ENCODE peak calls at places on chromosomes 11 and 22, in eight cellular contexts. Z is HCT116, S is GM23338, E is K562, Y is GM12878, C is HepG2, Q is H1, O is endothelial cell of umbilical vein. B is an unnamed sample.

GRCh38 chr11:64536396-64536935 is 54.6 kb upstream of the SLC22A12 start:
- DNase-seq in S (no peak), C (no peak), Z (no peak), Q (no peak), O (no peak), E (no peak), Y (no peak), B (no peak)

GRCh38 chr22:36180038-36180880 is 19.7 kb upstream of the APOL3 start:
- DNase-seq in C (peak), Q (peak), E (peak), O (peak), Y (no peak), S (peak), Z (peak), B (no peak)

GRCh38 chr22:25008666-25009065 is 56.1 kb downstream of the KIAA1671 start:
- DNase-seq in Y (peak), C (no peak), S (no peak), Q (no peak), Z (no peak), E (no peak), O (no peak), B (no peak)

GRCh38 chr11:120710354-120711187 is 199.0 kb downstream of the GRIK4 start:
- DNase-seq in Q (peak), S (peak), O (no peak), E (no peak), Z (peak), C (peak), Y (no peak), B (no peak)

GRCh38 chr11:44737686-44738085 is 10.9 kb downstream of the TSPAN18 start:
- DNase-seq in E (no peak), C (no peak), Q (no peak), Y (no peak), Z (no peak), S (no peak), O (no peak), B (no peak)

GRCh38 chr11:76747428-76747979 is 35.7 kb upstream of the TSKU start:
- DNase-seq in Q (no peak), Z (no peak), C (no peak), Y (no peak), E (peak), O (no peak), S (no peak), B (no peak)

GRCh38 chr11:17991799-17992433 is 20.9 kb downstream of the SERGEF start:
- DNase-seq in S (peak), Z (peak), E (peak), O (peak), Q (no peak), C (peak), Y (no peak), B (no peak)

GRCh38 chr11:115901069-115901468 is 396.9 kb upstream of the CADM1 start:
- DNase-seq in E (no peak), Y (no peak), C (no peak), O (no peak), Q (no peak), Z (no peak), S (no peak), B (no peak)

GRCh38 chr22:40183029-40183581 is 5.4 kb downstream of the TNRC6B start:
- DNase-seq in S (no peak), Z (no peak), E (peak), C (peak), Q (no peak), Y (no peak), O (peak), B (peak)

GRCh38 chr11:57150454-57150917 is 31.3 kb upstream of the LRRC55 start:
- DNase-seq in O (no peak), C (no peak), E (peak), Z (no peak), Q (no peak), Y (no peak), S (no peak), B (no peak)

GRCh38 chr11:2294340-2295290 is 7.1 kb downstream of the C11orf21 start:
- DNase-seq in Y (no peak), Z (no peak), C (no peak), E (no peak), Q (peak), S (no peak), O (no peak), B (no peak)

GRCh38 chr11:29271616-29272015 is 745.2 kb downstream of the KCNA4 start:
- DNase-seq in C (no peak), Y (no peak), O (peak), S (no peak), E (no peak), Q (no peak), Z (no peak), B (no peak)

GRCh38 chr22:37623075-37624016 is 14.7 kb downstream of the GGA1 start:
- DNase-seq in Q (peak), Z (no peak), E (peak), C (peak), Y (no peak), O (peak), S (peak), B (no peak)

DNA sequence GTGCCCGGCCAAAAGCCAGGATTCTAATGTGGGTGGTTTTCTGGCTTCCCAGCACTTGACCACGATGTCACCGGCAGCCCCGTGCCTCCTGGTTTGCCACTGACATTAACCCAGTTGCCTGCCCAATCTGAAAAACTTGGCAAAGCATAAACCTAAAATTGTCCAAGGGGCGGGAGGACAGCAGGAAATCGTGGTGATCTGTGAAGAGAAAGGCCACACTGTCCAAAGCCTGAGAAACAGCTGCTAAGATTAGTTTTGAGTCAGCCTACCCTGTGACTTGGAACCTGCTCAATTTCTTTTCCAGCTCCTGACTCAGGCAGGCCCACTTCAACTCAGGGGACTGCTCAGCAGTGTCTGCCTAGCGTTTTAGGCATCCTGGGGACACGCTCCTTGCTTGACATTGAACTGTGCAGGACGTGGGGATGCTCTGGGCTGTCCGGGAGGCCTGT is 8.2 kb upstream of the F2 start:
- DNase-seq in Z (no peak), S (no peak), C (no peak), Q (no peak), E (no peak), Y (no peak), O (no peak), B (no peak)
- TF ChIP-seq POLR2AphosphoS5 in Z (no peak), S (no peak), C (no peak), Q (no peak), E (no peak), Y (no peak), O (no peak), B (no peak)

GRCh38 chr11:133957926-133958325 is 1.2 kb upstream of the IGSF9B start:
- DNase-seq in S (peak), Q (no peak), Z (no peak), C (no peak), E (no peak), O (no peak), Y (no peak), B (no peak)

GRCh38 chr11:133953999-133954398 is 2.8 kb downstream of the IGSF9B start:
- DNase-seq in S (no peak), Y (no peak), C (no peak), E (no peak), O (no peak), Q (no peak), Z (no peak), B (no peak)

GRCh38 chr11:133956650-133957633 is at the start of gene IGSF9B:
- DNase-seq in Q (peak), C (no peak), Z (peak), O (peak), S (peak), E (no peak), Y (peak), B (no peak)

GRCh38 chr11:133955091-133955846 is 1.5 kb downstream of the IGSF9B start:
- DNase-seq in E (no peak), Z (no peak), S (peak), Y (no peak), C (no peak), Q (no peak), O (no peak), B (no peak)

DNA sequence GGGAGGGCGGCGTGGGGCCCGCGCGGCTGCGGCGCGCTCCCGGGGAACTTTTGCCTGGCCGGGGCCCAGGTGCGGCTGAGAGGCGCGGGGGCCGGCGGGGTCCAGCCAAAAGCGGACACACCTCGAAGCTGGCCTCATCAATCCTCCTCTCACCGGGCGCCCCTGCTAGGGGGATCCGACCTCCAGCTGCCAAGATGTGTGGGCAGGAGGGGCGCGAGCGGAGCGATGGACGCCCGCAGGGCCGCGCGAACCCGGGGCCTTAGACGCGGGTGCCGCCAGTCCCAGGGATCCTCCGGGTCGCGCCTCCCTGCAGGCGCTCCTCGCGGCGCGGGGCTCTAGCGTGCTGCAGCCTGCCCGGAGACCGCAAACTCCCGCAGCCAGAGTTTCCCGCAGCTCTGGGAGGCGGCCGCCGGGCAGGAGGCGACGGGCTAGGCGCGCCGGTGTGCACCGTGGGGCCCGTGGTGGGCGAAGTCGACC is 785 bp downstream of the IGSF9B start:
- DNase-seq in O (no peak), E (no peak), Q (no peak), C (no peak), Y (no peak), Z (no peak), S (peak), B (no peak)
- TF ChIP-seq EZH2 in O (peak), E (no peak), Q (peak), C (no peak), Y (no peak), Z (no peak), S (no peak), B (no peak)

GRCh38 chr11:12287374-12288211 is 89.8 kb upstream of the PARVA start:
- DNase-seq in E (peak), S (peak), Y (no peak), C (peak), O (peak), Q (peak), Z (peak), B (no peak)
- TF ChIP-seq POLR2AphosphoS5 in E (no peak), S (no peak), Y (no peak), C (no peak), O (no peak), Q (no peak), Z (peak), B (no peak)

GRCh38 chr11:6656581-6656915 is 939 bp upstream of the DCHS1 start:
- DNase-seq in C (no peak), E (no peak), Y (no peak), Q (no peak), S (no peak), O (no peak), Z (no peak), B (no peak)

GRCh38 chr11:6655020-6655789 is 404 bp downstream of the DCHS1 start:
- DNase-seq in S (peak), C (no peak), Q (peak), Z (no peak), E (no peak), Y (no peak), O (peak), B (no peak)

GRCh38 chr11:6656936-6657335 is 1.3 kb upstream of the DCHS1 start:
- DNase-seq in C (no peak), Y (no peak), O (no peak), E (no peak), Q (peak), S (peak), Z (no peak), B (no peak)

GRCh38 chr11:6657346-6657745 is 1.7 kb upstream of the DCHS1 start:
- DNase-seq in C (no peak), Z (no peak), Q (no peak), O (no peak), S (no peak), E (no peak), Y (no peak), B (no peak)

GRCh38 chr11:6655790-6656580 is at the start of gene DCHS1:
- DNase-seq in O (no peak), Z (no peak), Y (no peak), C (no peak), E (no peak), Q (peak), S (peak), B (no peak)
- TF ChIP-seq EZH2 in O (no peak), Z (no peak), Y (no peak), C (peak), E (no peak), Q (peak), S (no peak), B (no peak)

GRCh38 chr11:125887373-125888324 is at the start of gene HYLS1:
- DNase-seq in S (peak), Y (peak), O (peak), Q (peak), E (peak), C (peak), Z (peak), B (no peak)

GRCh38 chr11:125892071-125892470 is 4.6 kb downstream of the HYLS1 start:
- DNase-seq in C (no peak), S (no peak), E (no peak), Z (no peak), Y (no peak), O (peak), Q (no peak), B (no peak)

GRCh38 chr11:125890447-125891100 is 3.1 kb downstream of the HYLS1 start:
- DNase-seq in E (peak), S (no peak), O (peak), Q (no peak), Z (no peak), Y (no peak), C (no peak), B (no peak)

DNA sequence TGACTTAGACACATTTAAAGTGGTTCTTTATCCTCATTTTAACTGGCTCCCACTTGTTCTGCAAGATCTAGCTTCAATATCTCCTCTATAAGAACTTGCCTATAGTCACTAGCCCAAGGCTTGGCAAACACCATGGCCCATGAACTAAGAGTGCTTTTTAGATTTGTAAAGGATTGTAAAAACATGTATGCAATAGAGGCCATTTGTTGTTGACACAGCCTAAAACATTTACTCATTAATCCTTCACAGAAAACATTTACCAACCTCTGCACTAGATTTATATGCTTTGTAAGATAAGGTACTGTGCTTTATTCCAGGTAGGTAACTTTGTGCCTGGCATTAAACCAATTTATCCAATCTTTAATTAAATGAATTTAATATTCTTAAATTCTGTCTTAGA is 5.5 kb downstream of the HYLS1 start:
- DNase-seq in E (no peak), Q (no peak), C (no peak), Z (no peak), Y (no peak), O (no peak), S (no peak), B (no peak)
- TF ChIP-seq POLR2AphosphoS5 in E (no peak), Q (no peak), C (no peak), Z (no peak), Y (no peak), O (no peak), S (no peak), B (no peak)

GRCh38 chr11:568306-569259 is 7.7 kb upstream of the PHRF1 start:
- DNase-seq in S (peak), Q (peak), Z (peak), E (peak), C (peak), Y (peak), O (peak), B (peak)
- TF ChIP-seq EZH2 in S (no peak), Q (no peak), Z (no peak), E (no peak), C (no peak), Y (no peak), O (no peak), B (no peak)